ENCODE peak calls at places on chromosomes 2 and 18, in five cellular contexts. W is tibial artery, J is B cell, D is AG04449, H is lower leg skin. B is an unnamed sample.
A peak's percentile ranks its signal among the peaks of the same experiment; 100 is the strongest.

GRCh38 chr2:216029416-216030129 is 16.2 kb upstream of the MREG start:
- DNase-seq in W (no peak), J (no peak), D (no peak), H (no peak), B (no peak)

GRCh38 chr18:65425366-65425765 is 325.4 kb upstream of the CDH7 start:
- DNase-seq in W (no peak), J (no peak), D (no peak), H (no peak), B (no peak)

GRCh38 chr2:165745916-165746315 is 48.1 kb downstream of the GALNT3 start:
- DNase-seq in W (no peak), J (no peak), D (no peak), H (no peak), B (no peak)

GRCh38 chr18:41724195-41724594 is 230.8 kb upstream of the PIK3C3 start:
- DNase-seq in W (no peak), J (no peak), D (no peak), H (no peak), B (no peak)

GRCh38 chr2:67825476-67825875 is 237.3 kb downstream of the C1D start:
- DNase-seq in W (no peak), J (peak; percentile 14), D (no peak), H (no peak), B (no peak)

GRCh38 chr2:60804473-60804872 is 48.4 kb downstream of the PAPOLG start:
- DNase-seq in W (no peak), J (no peak), D (no peak), H (no peak), B (no peak)

GRCh38 chr2:42298132-42298531 is 62.9 kb downstream of the COX7A2L start:
- DNase-seq in W (no peak), J (no peak), D (no peak), H (no peak), B (no peak)

GRCh38 chr2:19187323-19188020 is 171.0 kb downstream of the OSR1 start:
- DNase-seq in W (no peak), J (no peak), D (no peak), H (no peak), B (no peak)

GRCh38 chr2:34570266-34570872 is 971.3 kb upstream of the FAM98A start:
- DNase-seq in W (no peak), J (no peak), D (no peak), H (no peak), B (no peak)

GRCh38 chr18:31610841-31611240 is 19.2 kb downstream of the TTR start:
- DNase-seq in W (no peak), J (no peak), D (no peak), H (no peak), B (no peak)

GRCh38 chr2:136538489-136538888 is 226.9 kb upstream of the THSD7B start:
- DNase-seq in W (no peak), J (no peak), D (no peak), H (no peak), B (no peak)

GRCh38 chr2:207539470-207539869 is 9.7 kb downstream of the CREB1 start:
- DNase-seq in W (no peak), J (no peak), D (no peak), H (no peak), B (no peak)

GRCh38 chr18:47247036-47247832 is 4.2 kb downstream of the SKOR2 start:
- DNase-seq in W (no peak), J (peak; percentile 61), D (no peak), H (no peak), B (peak; percentile 72)
- TF ChIP-seq CTCF in W (no peak), J (peak; percentile 18), D (peak; percentile 39), H (no peak), B (peak; percentile 22)

DNA sequence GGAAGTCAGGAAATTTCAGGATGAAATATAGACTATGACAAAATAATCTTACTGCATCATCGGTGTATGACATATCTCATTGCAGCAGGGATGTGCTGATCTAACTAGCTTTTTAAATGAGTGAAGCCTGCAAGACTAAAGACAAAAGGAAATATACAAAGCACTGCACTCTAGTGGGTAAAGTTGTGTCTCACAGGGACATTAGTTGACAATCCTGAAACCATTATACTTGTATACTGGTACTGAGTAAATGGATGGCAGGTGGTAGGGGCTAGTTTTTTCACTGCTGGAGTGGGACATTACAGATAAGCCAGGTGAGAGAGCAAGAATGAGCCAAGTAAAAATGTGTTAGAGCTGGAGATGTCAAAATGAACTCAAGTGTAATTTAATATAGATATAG is 317.5 kb upstream of the RAB6C start:
- DNase-seq in W (no peak), J (no peak), D (no peak), H (no peak), B (no peak)
- TF ChIP-seq CTCF in W (no peak), J (no peak), D (no peak), H (no peak), B (no peak)

DNA sequence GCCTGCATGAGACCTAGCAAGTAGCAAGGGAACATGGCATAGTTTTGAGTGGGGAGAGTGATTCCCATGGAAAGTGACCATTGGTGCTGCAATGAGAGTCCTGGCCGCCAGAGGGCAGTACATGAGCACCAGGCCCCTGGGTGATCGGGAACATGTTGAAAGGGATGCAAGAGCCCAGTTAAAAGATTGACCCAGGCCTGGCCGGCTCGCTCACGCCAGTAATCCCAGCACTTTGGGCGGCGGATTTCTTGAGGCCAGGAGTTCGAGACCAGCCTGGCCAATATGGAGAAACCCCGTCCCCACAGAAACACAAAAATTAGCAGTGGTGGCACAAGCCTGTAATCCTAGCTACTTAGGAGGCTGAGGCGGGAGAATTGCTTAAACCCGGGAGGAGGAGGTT is 22.2 kb downstream of the FAP start:
- DNase-seq in W (peak; percentile 74), J (peak; percentile 45), D (no peak), H (peak; percentile 53), B (no peak)
- TF ChIP-seq CTCF in W (peak; percentile 83), J (peak; percentile 87), D (peak; percentile 88), H (peak; percentile 56), B (peak; percentile 93)

GRCh38 chr2:218166791-218167190 is at the start of gene CXCR1:
- DNase-seq in W (no peak), J (peak; percentile 36), D (no peak), H (no peak), B (no peak)
- TF ChIP-seq CTCF in W (no peak), J (no peak), D (no peak), H (no peak), B (no peak)

GRCh38 chr2:44974064-44974715 is 32.7 kb downstream of the SIX3 start:
- DNase-seq in W (no peak), J (no peak), D (no peak), H (no peak), B (peak; percentile 60)
- TF ChIP-seq CTCF in W (peak; percentile 6), J (no peak), D (peak; percentile 11), H (no peak), B (peak; percentile 75)

GRCh38 chr2:238106339-238106697 is 6.2 kb downstream of the ESPNL start:
- DNase-seq in W (no peak), J (no peak), D (no peak), H (no peak), B (no peak)
- TF ChIP-seq CTCF in W (no peak), J (no peak), D (no peak), H (no peak), B (no peak)

B was measured in D721Med.